ENCODE peak calls at places on chromosomes 4 and X, in seven cellular contexts. C, T, F, Z, U, G and B are unnamed samples.

GRCh38 chr4:179472164-179472563 is 2029.9 kb upstream of the AGA start:
- DNase-seq in C (no peak), T (no peak), F (no peak), Z (no peak), U (no peak), G (no peak), B (no peak)

GRCh38 chrX:41600266-41600665 is 88.5 kb upstream of the GPR34 start:
- DNase-seq in C (no peak), T (peak), F (no peak), Z (no peak), U (no peak), G (no peak), B (peak)

GRCh38 chr4:54226399-54227260 is 2.5 kb upstream of the PDGFRA start:
- DNase-seq in C (peak), T (peak), F (no peak), Z (no peak), U (no peak), G (peak), B (no peak)

GRCh38 chr4:140071806-140072205 is 82.2 kb downstream of the MAML3 start:
- DNase-seq in C (peak), T (peak), F (peak), Z (no peak), U (no peak), G (no peak), B (peak)

GRCh38 chr4:168631241-168632151 is 134.6 kb downstream of the PALLD start:
- DNase-seq in C (peak), T (peak), F (no peak), Z (peak), U (no peak), G (peak), B (peak)

GRCh38 chr4:162791321-162791720 is 375.4 kb downstream of the NAF1 start:
- DNase-seq in C (no peak), T (peak), F (no peak), Z (no peak), U (no peak), G (no peak), B (no peak)

GRCh38 chr4:151322565-151322964 is 2.8 kb downstream of the SH3D19 start:
- DNase-seq in C (no peak), T (peak), F (no peak), Z (no peak), U (peak), G (no peak), B (no peak)

GRCh38 chrX:78796916-78797315 is 49.4 kb downstream of the LPAR4 start:
- DNase-seq in C (no peak), T (no peak), F (peak), Z (no peak), U (no peak), G (no peak), B (no peak)

DNA sequence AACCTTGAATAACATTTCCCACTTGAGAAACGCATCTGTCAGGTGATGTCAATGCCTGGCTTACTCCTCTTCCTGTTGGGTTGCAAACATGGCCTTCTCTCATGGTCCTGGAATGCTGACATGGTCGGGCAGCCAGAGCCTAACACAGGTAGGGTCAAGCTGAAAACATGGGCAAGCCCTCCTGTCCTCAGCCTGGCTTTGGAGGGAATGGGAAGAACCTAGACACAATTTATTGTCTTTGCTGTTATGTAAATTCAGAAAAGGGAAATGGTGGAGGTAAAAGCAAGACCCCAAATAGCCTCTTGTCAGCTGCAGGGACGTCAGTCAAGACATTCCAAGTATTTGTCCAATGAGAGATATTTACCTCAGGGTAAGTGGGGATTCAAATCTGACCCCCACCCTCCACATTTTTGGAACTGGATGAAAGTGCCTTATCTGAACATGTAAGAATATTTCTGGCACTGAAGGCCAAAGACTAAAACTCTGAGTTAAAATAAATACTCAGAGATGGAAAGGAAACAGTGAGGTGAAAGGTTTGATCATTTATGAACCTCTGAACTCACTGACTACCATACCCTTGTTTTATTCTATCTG is 473.8 kb downstream of the SPRY1 start:
- DNase-seq in C (no peak), T (peak), F (no peak), Z (no peak), U (no peak), G (no peak), B (no peak)
- H3K27ac ChIP-seq in C (no peak), T (no peak), F (no peak), Z (no peak), U (no peak), G (no peak), B (no peak)

GRCh38 chr4:48557478-48557877 is 67.4 kb downstream of the ZAR1 start:
- DNase-seq in C (no peak), T (peak), F (no peak), Z (no peak), U (no peak), G (no peak), B (no peak)

GRCh38 chr4:48558026-48558425 is 68.0 kb downstream of the ZAR1 start:
- DNase-seq in C (no peak), T (no peak), F (no peak), Z (no peak), U (no peak), G (no peak), B (no peak)

GRCh38 chr4:48554606-48555005 is 64.6 kb downstream of the ZAR1 start:
- DNase-seq in C (no peak), T (no peak), F (no peak), Z (no peak), U (no peak), G (no peak), B (no peak)

GRCh38 chr4:48556268-48556667 is 66.2 kb downstream of the ZAR1 start:
- DNase-seq in C (no peak), T (no peak), F (no peak), Z (no peak), U (no peak), G (no peak), B (no peak)

DNA sequence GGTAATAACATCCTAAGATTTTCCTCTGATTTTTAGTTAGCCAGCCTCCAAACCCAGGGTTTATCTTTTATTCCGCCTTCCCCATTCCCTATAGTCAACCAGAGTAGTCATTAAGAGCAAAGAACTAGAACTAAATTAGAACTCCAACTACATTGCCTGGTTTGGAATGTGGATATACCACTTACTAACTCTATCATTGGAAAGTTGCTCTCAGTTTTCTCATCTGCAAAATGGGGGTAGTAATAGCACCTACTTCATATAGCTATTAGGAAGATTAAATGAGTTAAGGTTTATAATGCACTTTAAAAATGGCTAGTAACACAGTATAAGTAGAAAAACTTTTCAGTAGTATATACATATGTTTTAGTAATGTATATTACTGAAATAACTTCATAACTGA is 63.7 kb downstream of the ZAR1 start:
- DNase-seq in C (no peak), T (no peak), F (no peak), Z (no peak), U (no peak), G (no peak), B (no peak)
- H3K27ac ChIP-seq in C (no peak), T (no peak), F (no peak), Z (no peak), U (no peak), G (no peak), B (no peak)

GRCh38 chr4:144645102-144645469 is 870 bp upstream of the HHIP start:
- DNase-seq in C (peak), T (peak), F (no peak), Z (peak), U (no peak), G (no peak), B (no peak)

GRCh38 chr4:144645621-144646522 is at the start of gene HHIP:
- DNase-seq in C (peak), T (peak), F (no peak), Z (peak), U (no peak), G (no peak), B (peak)

GRCh38 chr4:144647095-144647959 is 1.4 kb downstream of the HHIP start:
- DNase-seq in C (no peak), T (peak), F (no peak), Z (no peak), U (no peak), G (no peak), B (peak)

GRCh38 chr4:144648042-144648441 is 2.1 kb downstream of the HHIP start:
- DNase-seq in C (no peak), T (no peak), F (no peak), Z (no peak), U (no peak), G (no peak), B (no peak)

GRCh38 chr4:144646523-144647094 is 653 bp downstream of the HHIP start:
- DNase-seq in C (no peak), T (peak), F (no peak), Z (peak), U (no peak), G (no peak), B (peak)
- H3K27ac ChIP-seq in C (no peak), T (no peak), F (no peak), Z (peak), U (no peak), G (no peak), B (no peak)

DNA sequence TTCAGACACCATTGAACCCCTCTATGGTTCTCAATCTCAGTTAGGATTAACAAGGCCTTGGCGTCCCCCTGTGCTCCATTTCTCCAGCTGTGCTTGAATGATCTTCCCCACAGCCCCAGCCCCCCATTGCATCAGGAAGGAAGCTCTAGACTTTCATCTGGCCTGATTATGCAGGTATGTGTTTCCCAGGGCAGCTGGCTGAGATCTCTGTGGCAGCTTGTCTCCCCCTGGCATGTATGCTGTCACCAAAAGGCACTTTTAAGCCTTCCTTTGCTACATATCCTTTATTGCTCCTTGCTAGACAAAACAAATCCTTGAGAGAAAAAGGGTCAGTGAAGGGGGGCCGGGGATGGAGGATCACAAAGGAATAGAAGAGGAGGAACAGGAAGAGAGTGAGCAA is 1056.0 kb upstream of the SLIT2 start:
- DNase-seq in C (no peak), T (no peak), F (no peak), Z (no peak), U (no peak), G (no peak), B (no peak)
- H3K27ac ChIP-seq in C (no peak), T (no peak), F (no peak), Z (no peak), U (no peak), G (no peak), B (no peak)

DNA sequence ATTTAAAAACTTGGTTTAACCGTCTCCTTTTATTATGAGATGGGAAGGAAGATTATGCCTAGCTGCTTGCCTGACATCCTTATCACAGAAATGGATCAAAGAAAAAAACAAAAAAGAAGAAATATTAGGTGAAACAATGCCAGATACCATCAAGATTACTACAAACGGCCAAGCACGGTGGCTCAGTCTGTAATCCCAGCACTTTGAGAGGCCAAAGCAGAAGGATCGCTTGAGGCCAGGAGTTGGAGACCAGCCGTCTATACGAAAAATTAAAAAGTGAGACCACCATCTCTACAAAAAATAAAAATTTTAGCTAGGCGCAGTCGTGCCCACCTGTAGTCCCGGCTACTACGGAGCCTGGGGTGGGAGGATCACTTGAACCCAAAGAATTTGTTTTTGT is 2.3 kb downstream of the FRYL start:
- DNase-seq in C (no peak), T (no peak), F (no peak), Z (no peak), U (no peak), G (no peak), B (no peak)
- H3K27ac ChIP-seq in C (peak), T (no peak), F (peak), Z (peak), U (peak), G (no peak), B (no peak)

DNA sequence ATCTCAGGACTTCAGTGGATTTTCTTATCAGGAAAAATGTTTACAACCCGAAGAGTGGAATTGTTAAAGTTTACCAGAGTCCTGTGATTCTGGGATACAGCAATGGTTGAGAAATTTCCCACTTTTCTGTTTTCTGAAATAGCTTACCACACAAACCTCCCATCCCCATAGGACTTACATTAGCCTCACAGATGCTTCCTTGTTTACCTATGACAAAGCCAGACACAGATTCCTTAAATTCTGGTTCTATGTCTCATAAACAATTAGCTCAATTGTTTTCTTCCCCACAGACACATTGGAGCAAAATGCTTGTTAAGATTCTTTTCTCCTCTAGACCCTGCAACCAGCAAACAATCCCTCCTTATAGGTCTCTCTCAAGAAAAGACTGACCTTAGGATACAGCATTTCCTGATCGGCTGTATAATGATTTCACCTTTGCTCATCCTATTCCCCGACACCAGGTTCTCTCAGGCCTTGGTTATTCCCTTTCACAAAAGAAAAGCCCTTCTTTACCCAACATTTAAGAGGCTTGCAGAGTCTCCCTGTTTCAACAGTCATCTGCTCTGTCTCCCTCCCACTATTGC is 886.2 kb downstream of the ARAP2 start:
- DNase-seq in C (no peak), T (no peak), F (no peak), Z (no peak), U (no peak), G (no peak), B (peak)
- H3K27ac ChIP-seq in C (no peak), T (no peak), F (no peak), Z (no peak), U (no peak), G (no peak), B (no peak)

GRCh38 chr4:86329431-86329830 is 30.4 kb downstream of the MAPK10 start:
- DNase-seq in C (no peak), T (no peak), F (no peak), Z (no peak), U (no peak), G (no peak), B (no peak)
- H3K27ac ChIP-seq in C (no peak), T (no peak), F (no peak), Z (no peak), U (no peak), G (no peak), B (no peak)

GRCh38 chr4:41433361-41433760 is 104.6 kb upstream of the LIMCH1 start:
- DNase-seq in C (no peak), T (no peak), F (no peak), Z (no peak), U (no peak), G (no peak), B (no peak)

GRCh38 chr4:41435509-41435908 is 102.4 kb upstream of the LIMCH1 start:
- DNase-seq in C (no peak), T (no peak), F (no peak), Z (no peak), U (no peak), G (no peak), B (no peak)

GRCh38 chr4:41438564-41438963 is 99.4 kb upstream of the LIMCH1 start:
- DNase-seq in C (no peak), T (no peak), F (no peak), Z (no peak), U (no peak), G (no peak), B (no peak)

GRCh38 chr4:41436365-41437263 is 101.3 kb upstream of the LIMCH1 start:
- DNase-seq in C (no peak), T (no peak), F (no peak), Z (no peak), U (no peak), G (no peak), B (no peak)

GRCh38 chr4:41437264-41437566 is 100.7 kb upstream of the LIMCH1 start:
- DNase-seq in C (no peak), T (no peak), F (no peak), Z (no peak), U (no peak), G (no peak), B (no peak)
- H3K27ac ChIP-seq in C (peak), T (no peak), F (no peak), Z (peak), U (no peak), G (peak), B (no peak)

GRCh38 chr4:119070301-119070700 is 65.3 kb upstream of the MYOZ2 start:
- DNase-seq in C (no peak), T (no peak), F (no peak), Z (no peak), U (no peak), G (no peak), B (no peak)
- H3K27ac ChIP-seq in C (no peak), T (no peak), F (no peak), Z (no peak), U (no peak), G (no peak), B (no peak)

GRCh38 chrX:28756647-28757046 is 169.4 kb downstream of the IL1RAPL1 start:
- DNase-seq in C (no peak), T (peak), F (no peak), Z (no peak), U (no peak), G (no peak), B (no peak)
- H3K27ac ChIP-seq in C (no peak), T (no peak), F (no peak), Z (peak), U (no peak), G (no peak), B (no peak)